ENCODE peak calls at places on chromosomes 16 and 17, in four cellular contexts. M is GM12878, K is H1, I is SK-N-SH. Y is an unnamed sample. For H3K9me3 and H3K4me1, the result is how much of the 10 kb centered on the place peaks cover.

GRCh38 chr17:41885733-41886132 is 20.5 kb upstream of the KLHL11 start:
- DNase-seq in M (no peak), K (no peak), I (peak), Y (no peak)

GRCh38 chr17:73492802-73493139 is 151.5 kb downstream of the SDK2 start:
- DNase-seq in M (no peak), K (no peak), I (peak), Y (peak)

GRCh38 chr16:29304251-29304900 is 102.1 kb downstream of the NPIPB11 start:
- DNase-seq in M (no peak), K (no peak), I (no peak), Y (no peak)

GRCh38 chr16:31093132-31093703 is 1.4 kb downstream of the VKORC1 start:
- DNase-seq in M (no peak), K (no peak), I (peak), Y (no peak)

GRCh38 chr16:21060027-21060510 is 90.6 kb downstream of the DNAH3 start:
- DNase-seq in M (no peak), K (no peak), I (no peak), Y (no peak)

GRCh38 chr16:82041542-82041941 is 6.5 kb downstream of the HSD17B2 start:
- DNase-seq in M (no peak), K (no peak), I (no peak), Y (no peak)

GRCh38 chr17:18859256-18859655 is 1.3 kb downstream of the PRPSAP2 start:
- DNase-seq in M (no peak), K (no peak), I (peak), Y (no peak)

GRCh38 chr17:63295288-63295687 is 150.8 kb downstream of the CYB561 start:
- DNase-seq in M (no peak), K (no peak), I (no peak), Y (no peak)

GRCh38 chr17:19317359-19318095 is 45.0 kb downstream of the B9D1 start:
- DNase-seq in M (no peak), K (peak), I (no peak), Y (peak)

GRCh38 chr17:79138826-79139225 is 64.2 kb downstream of the ENGASE start:
- DNase-seq in M (no peak), K (no peak), I (no peak), Y (no peak)

GRCh38 chr16:19907161-19907992 is 22.7 kb upstream of the GPRC5B start:
- DNase-seq in M (peak), K (peak), I (peak), Y (peak)

GRCh38 chr16:7791191-7791590 is 458.5 kb downstream of the RBFOX1 start:
- DNase-seq in M (no peak), K (no peak), I (no peak), Y (no peak)

GRCh38 chr16:77618951-77619350 is 103.4 kb upstream of the NUDT7 start:
- DNase-seq in M (no peak), K (no peak), I (no peak), Y (no peak)

GRCh38 chr17:17685775-17686291 is 4.6 kb downstream of the RAI1 start:
- DNase-seq in M (no peak), K (no peak), I (peak), Y (no peak)

GRCh38 chr17:9860851-9861250 is 35.1 kb downstream of the GLP2R start:
- DNase-seq in M (no peak), K (no peak), I (no peak), Y (no peak)

GRCh38 chr17:80861892-80862291 is 129.7 kb upstream of the CHMP6 start:
- DNase-seq in M (no peak), K (no peak), I (peak), Y (no peak)

GRCh38 chr16:47162670-47163420 is 19.1 kb upstream of the NETO2 start:
- DNase-seq in M (no peak), K (no peak), I (no peak), Y (no peak)

GRCh38 chr16:86926695-86927094 is 348.3 kb downstream of the FOXL1 start:
- DNase-seq in M (no peak), K (no peak), I (no peak), Y (no peak)

GRCh38 chr17:58666858-58667267 is 25.0 kb downstream of the TEX14 start:
- DNase-seq in M (no peak), K (no peak), I (no peak), Y (no peak)

GRCh38 chr17:34305061-34305460 is 14.2 kb upstream of the CCL8 start:
- DNase-seq in M (no peak), K (no peak), I (no peak), Y (no peak)

GRCh38 chr17:27603870-27604794 is 26.9 kb upstream of the LGALS9 start:
- DNase-seq in M (no peak), K (no peak), I (no peak), Y (no peak)

GRCh38 chr16:57256601-57257395 is 11.7 kb downstream of the ARL2BP start:
- DNase-seq in M (no peak), K (no peak), I (no peak), Y (no peak)

GRCh38 chr17:59357219-59357699 is 25.8 kb downstream of the YPEL2 start:
- DNase-seq in M (no peak), K (no peak), I (no peak), Y (no peak)

GRCh38 chr17:59840908-59841666 is 51.7 kb downstream of the TUBD1 start:
- DNase-seq in M (no peak), K (no peak), I (no peak), Y (no peak)

GRCh38 chr17:51718945-51719344 is 439.6 kb downstream of the CA10 start:
- DNase-seq in M (no peak), K (no peak), I (no peak), Y (no peak)

GRCh38 chr16:2785101-2785991 is 2.0 kb downstream of the PRSS33 start:
- DNase-seq in M (no peak), K (no peak), I (peak), Y (no peak)

GRCh38 chr17:17792551-17793377 is 44.0 kb downstream of the SREBF1 start:
- DNase-seq in M (no peak), K (no peak), I (peak), Y (no peak)

GRCh38 chr17:4588862-4589625 is 4.7 kb downstream of the SMTNL2 start:
- DNase-seq in M (no peak), K (no peak), I (no peak), Y (no peak)
- TF ChIP-seq YY1 in M (no peak), K (no peak), I (no peak), Y (no peak)

GRCh38 chr16:35252356-35252936 is 1793.0 kb downstream of the TP53TG3F start:
- DNase-seq in M (no peak), K (no peak), I (no peak), Y (no peak)

DNA sequence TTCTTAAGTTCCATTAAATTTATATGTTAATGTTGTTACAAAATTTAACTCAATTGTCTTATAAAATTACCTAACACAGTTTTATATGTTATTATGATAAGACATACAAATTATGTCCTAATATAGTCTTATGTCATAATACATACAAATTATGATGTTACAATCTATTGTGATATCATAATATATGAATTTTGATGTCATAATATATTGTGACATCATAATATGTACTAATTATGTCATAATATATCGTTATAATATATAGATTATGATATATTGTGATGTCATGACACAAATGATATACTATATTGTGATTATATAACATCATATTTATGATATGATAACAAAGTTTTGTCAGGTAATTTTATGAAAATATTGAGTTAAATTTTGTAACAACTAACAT is 1789.6 kb downstream of the TP53TG3F start:
- DNase-seq in M (no peak), K (no peak), I (no peak), Y (no peak)
- H3K9me3 ChIP-seq in M (under half), K (half or more), I (under half), Y (under half)

GRCh38 chr17:68315930-68316329 is 24.6 kb downstream of the ARSG start:
- DNase-seq in M (no peak), K (no peak), I (no peak), Y (no peak)
- H3K4me1 ChIP-seq in M (under half), K (under half), I (under half), Y (under half)

GRCh38 chr16:70780546-70780945 is 20.4 kb downstream of the VAC14 start:
- DNase-seq in M (no peak), K (no peak), I (no peak), Y (no peak)

GRCh38 chr16:70777496-70777895 is 23.5 kb downstream of the VAC14 start:
- DNase-seq in M (no peak), K (no peak), I (no peak), Y (no peak)

GRCh38 chr16:70779361-70779760 is 21.6 kb downstream of the VAC14 start:
- DNase-seq in M (no peak), K (no peak), I (no peak), Y (no peak)

GRCh38 chr16:70777973-70778406 is 23.0 kb downstream of the VAC14 start:
- DNase-seq in M (no peak), K (no peak), I (no peak), Y (no peak)

GRCh38 chr16:70778901-70779309 is 22.1 kb downstream of the VAC14 start:
- DNase-seq in M (no peak), K (peak), I (peak), Y (peak)
- TF ChIP-seq YY1 in M (no peak), K (no peak), I (no peak), Y (no peak)